ENCODE peak calls at places on chromosomes 6 and 20, in ten cellular contexts. X is effector memory CD4-positive, alpha-beta T cell; D is lower lobe of right lung; C is colonic mucosa; S is mesenchymal stem cell; E is ascending aorta; Y is HCT116; B is heart right ventricle; R is OCI-LY7; V is small intestine. J is an unnamed sample.

GRCh38 chr6:35294308-35294945 is 3.2 kb upstream of the DEF6 start:
- DNase-seq in X (peak; percentile 40), D (no peak), C (no peak), S (peak; percentile 38), E (no peak), Y (peak; percentile 23), B (no peak), R (peak; percentile 71), V (peak; percentile 61), J (no peak)

GRCh38 chr20:61744691-61745396 is 320.8 kb downstream of the TAF4 start:
- DNase-seq in X (no peak), D (peak; percentile 31), C (no peak), S (peak; percentile 82), E (no peak), Y (no peak), B (no peak), R (no peak), V (no peak), J (no peak)

GRCh38 chr20:57664476-57664875 is 44.2 kb upstream of the ZBP1 start:
- DNase-seq in X (no peak), D (peak; percentile 42), C (no peak), S (no peak), E (peak; percentile 8), Y (no peak), B (no peak), R (no peak), V (no peak), J (peak; percentile 24)

GRCh38 chr6:422423-423061 is 31.0 kb downstream of the IRF4 start:
- DNase-seq in X (no peak), D (no peak), C (no peak), S (peak; percentile 93), E (no peak), Y (no peak), B (no peak), R (no peak), V (peak; percentile 5), J (peak; percentile 62)

GRCh38 chr6:35391240-35391968 is 49.0 kb downstream of the PPARD start:
- DNase-seq in X (no peak), D (no peak), C (no peak), S (peak; percentile 53), E (no peak), Y (peak; percentile 70), B (no peak), R (no peak), V (no peak), J (no peak)

GRCh38 chr6:67393356-67393755 is 1241.7 kb upstream of the ADGRB3 start:
- DNase-seq in X (no peak), D (no peak), C (no peak), S (no peak), E (no peak), Y (no peak), B (no peak), R (no peak), V (no peak), J (no peak)

GRCh38 chr20:38198238-38198861 is 33.3 kb upstream of the TGM2 start:
- DNase-seq in X (no peak), D (no peak), C (no peak), S (peak; percentile 69), E (no peak), Y (no peak), B (no peak), R (no peak), V (no peak), J (no peak)

GRCh38 chr6:30555428-30556005 is 772 bp downstream of the GNL1 start:
- DNase-seq in X (no peak), D (peak; percentile 65), C (peak; percentile 42), S (peak; percentile 71), E (peak; percentile 13), Y (no peak), B (peak; percentile 52), R (peak; percentile 44), V (no peak), J (peak; percentile 81)

GRCh38 chr6:32627831-32628230 is 9.4 kb upstream of the HLA-DQA1 start:
- DNase-seq in X (no peak), D (peak; percentile 55), C (no peak), S (peak; percentile 12), E (no peak), Y (no peak), B (peak; percentile 48), R (peak; percentile 67), V (no peak), J (no peak)

GRCh38 chr6:159979136-159979874 is 10.4 kb downstream of the IGF2R start:
- DNase-seq in X (no peak), D (no peak), C (peak; percentile 59), S (peak; percentile 63), E (no peak), Y (no peak), B (no peak), R (peak; percentile 80), V (no peak), J (peak; percentile 68)
- H3K27ac ChIP-seq in X (peak overlapping the region; percentile 63), D (peak overlapping the region; percentile 61), C (peak overlapping the region; percentile 56), S (peak overlapping the region; percentile 41), E (peak overlapping the region; percentile 58), Y (no peak overlapping the region), B (peak overlapping the region; percentile 56), R (peak overlapping the region; percentile 25), V (peak overlapping the region; percentile 16), J (peak overlapping the region; percentile 63)

GRCh38 chr6:2854394-2854982 is 12.8 kb upstream of the SERPINB1 start:
- DNase-seq in X (no peak), D (no peak), C (no peak), S (peak; percentile 74), E (no peak), Y (no peak), B (no peak), R (no peak), V (no peak), J (no peak)
- H3K4me1 ChIP-seq in X (peaks cover 58% of the 10 kb centered on the region), D (peaks cover 81% of the 10 kb centered on the region), C (no peaks in the 10 kb centered on the region), S (peaks cover 13% of the 10 kb centered on the region), E (peaks cover 7% of the 10 kb centered on the region), Y (peaks cover 88% of the 10 kb centered on the region), B (peaks cover 77% of the 10 kb centered on the region), R (peaks cover 90% of the 10 kb centered on the region), V (peaks cover 8% of the 10 kb centered on the region), J (peaks cover 27% of the 10 kb centered on the region)

GRCh38 chr20:49813305-49813974 is 812 bp downstream of the SLC9A8 start:
- DNase-seq in X (no peak), D (no peak), C (no peak), S (no peak), E (no peak), Y (no peak), B (no peak), R (no peak), V (peak; percentile 59), J (no peak)
- H3K27ac ChIP-seq in X (peak overlapping the region; percentile 97), D (peak overlapping the region; percentile 95), C (peak overlapping the region; percentile 95), S (peak overlapping the region; percentile 87), E (peak overlapping the region; percentile 89), Y (peak overlapping the region; percentile 67), B (peak overlapping the region; percentile 88), R (peak overlapping the region; percentile 62), V (peak overlapping the region; percentile 88), J (peak overlapping the region; percentile 93)

DNA sequence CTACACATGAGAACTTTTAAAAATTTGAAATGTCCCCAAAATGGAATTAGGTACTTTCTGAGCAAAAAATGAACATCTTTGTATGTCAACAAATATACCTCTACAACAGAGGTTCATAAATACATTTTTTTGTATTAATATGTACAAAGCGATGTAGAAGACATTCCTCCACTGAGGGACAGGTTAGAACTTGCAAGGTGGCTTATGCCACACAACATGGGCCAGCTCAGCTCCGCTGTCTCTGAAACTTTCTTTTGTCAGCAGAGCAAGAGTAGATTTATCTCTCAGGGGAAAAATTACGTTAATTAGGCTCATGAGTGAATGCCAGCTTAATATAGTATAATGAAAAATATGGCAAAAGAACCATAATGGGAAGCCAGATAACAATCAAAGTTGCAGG is 10.6 kb upstream of the TMEM242 start:
- DNase-seq in X (no peak), D (no peak), C (no peak), S (no peak), E (no peak), Y (no peak), B (no peak), R (no peak), V (no peak), J (no peak)
- H3K4me1 ChIP-seq in X (no peaks in the 10 kb centered on the region), D (no peaks in the 10 kb centered on the region), C (no peaks in the 10 kb centered on the region), S (no peaks in the 10 kb centered on the region), E (no peaks in the 10 kb centered on the region), Y (peaks cover 5% of the 10 kb centered on the region), B (peaks cover 10% of the 10 kb centered on the region), R (no peaks in the 10 kb centered on the region), V (no peaks in the 10 kb centered on the region), J (no peaks in the 10 kb centered on the region)

GRCh38 chr6:37069639-37070038 is 64.2 kb downstream of the FGD2 start:
- DNase-seq in X (no peak), D (no peak), C (no peak), S (no peak), E (no peak), Y (no peak), B (no peak), R (no peak), V (no peak), J (no peak)

GRCh38 chr6:37078814-37079213 is 73.4 kb downstream of the FGD2 start:
- DNase-seq in X (no peak), D (no peak), C (no peak), S (no peak), E (no peak), Y (no peak), B (no peak), R (no peak), V (no peak), J (no peak)

GRCh38 chr6:37072526-37072925 is 67.1 kb downstream of the FGD2 start:
- DNase-seq in X (no peak), D (no peak), C (no peak), S (no peak), E (no peak), Y (no peak), B (no peak), R (no peak), V (no peak), J (no peak)

GRCh38 chr6:37077459-37078296 is 72.2 kb downstream of the FGD2 start:
- DNase-seq in X (no peak), D (peak; percentile 70), C (peak; percentile 59), S (peak; percentile 84), E (no peak), Y (no peak), B (peak; percentile 70), R (no peak), V (no peak), J (peak; percentile 67)

GRCh38 chr6:37074053-37074827 is 68.8 kb downstream of the FGD2 start:
- DNase-seq in X (no peak), D (no peak), C (no peak), S (peak; percentile 63), E (no peak), Y (no peak), B (no peak), R (no peak), V (no peak), J (no peak)
- H3K27ac ChIP-seq in X (no peak overlapping the region), D (no peak overlapping the region), C (no peak overlapping the region), S (no peak overlapping the region), E (no peak overlapping the region), Y (no peak overlapping the region), B (no peak overlapping the region), R (no peak overlapping the region), V (no peak overlapping the region), J (no peak overlapping the region)

DNA sequence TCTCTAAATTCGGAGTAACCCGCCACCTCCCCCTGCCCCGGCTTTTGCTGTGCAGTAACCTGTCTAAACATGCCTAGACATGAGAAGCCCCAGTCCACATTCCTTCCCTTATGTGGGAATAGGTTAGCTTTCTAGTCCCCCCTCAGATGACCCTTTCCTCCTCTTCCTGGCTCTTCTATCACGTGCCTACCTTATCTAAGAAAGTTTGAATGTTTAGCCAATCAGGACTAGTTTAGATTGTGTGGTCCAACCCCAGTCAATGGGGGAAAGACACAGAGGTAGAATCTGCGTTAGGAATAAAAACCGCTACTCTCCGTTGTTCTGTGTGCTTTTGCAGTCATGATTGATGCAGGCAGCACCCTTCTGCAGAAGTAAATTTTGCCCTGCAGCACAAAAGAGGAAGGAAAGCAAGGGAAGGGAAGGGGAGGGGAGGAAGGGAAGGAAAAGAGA is 69.0 kb upstream of the CD93 start:
- DNase-seq in X (no peak), D (peak; percentile 43), C (no peak), S (no peak), E (no peak), Y (no peak), B (no peak), R (no peak), V (no peak), J (no peak)
- H3K4me1 ChIP-seq in X (peaks cover 4% of the 10 kb centered on the region), D (peaks cover 65% of the 10 kb centered on the region), C (peaks cover 6% of the 10 kb centered on the region), S (peaks cover 22% of the 10 kb centered on the region), E (peaks cover 21% of the 10 kb centered on the region), Y (peaks cover 63% of the 10 kb centered on the region), B (peaks cover 65% of the 10 kb centered on the region), R (no peaks in the 10 kb centered on the region), V (peaks cover 5% of the 10 kb centered on the region), J (peaks cover 29% of the 10 kb centered on the region)